ENCODE peak calls at places on chromosome 18, in five cellular contexts. M is fibroblast of lung, N is stomach, J is sigmoid colon, S is right lobe of liver. Y is an unnamed sample.

GRCh38 chr18:52484977-52485376 is 145.0 kb downstream of the DCC start:
- DNase-seq in M (no peak), N (no peak), J (no peak), S (no peak), Y (no peak)

GRCh38 chr18:44884446-44884845 is 203.8 kb downstream of the SETBP1 start:
- DNase-seq in M (peak; percentile 45), N (no peak), J (no peak), S (no peak), Y (no peak)

GRCh38 chr18:77102246-77103040 is 30.1 kb downstream of the MBP start:
- DNase-seq in M (peak; percentile 90), N (no peak), J (no peak), S (no peak), Y (peak; percentile 83)

GRCh38 chr18:48580782-48581181 is 42.0 kb downstream of the CTIF start:
- DNase-seq in M (no peak), N (no peak), J (no peak), S (no peak), Y (peak; percentile 55)

GRCh38 chr18:21740724-21741510 is at the start of gene MIB1:
- DNase-seq in M (no peak), N (peak; percentile 99), J (peak; percentile 78), S (peak; percentile 72), Y (no peak)

GRCh38 chr18:10195529-10195928 is 258.9 kb upstream of the APCDD1 start:
- DNase-seq in M (no peak), N (no peak), J (no peak), S (no peak), Y (no peak)

GRCh38 chr18:78618726-78619125 is 360.9 kb upstream of the SALL3 start:
- DNase-seq in M (no peak), N (no peak), J (no peak), S (no peak), Y (no peak)

GRCh38 chr18:37327063-37327577 is 238.5 kb downstream of the CELF4 start:
- DNase-seq in M (no peak), N (no peak), J (no peak), S (no peak), Y (no peak)

GRCh38 chr18:47120428-47120827 is 29.9 kb downstream of the HDHD2 start:
- DNase-seq in M (peak; percentile 38), N (no peak), J (no peak), S (no peak), Y (no peak)

GRCh38 chr18:70219688-70220087 is 14.2 kb upstream of the RTTN start:
- DNase-seq in M (no peak), N (no peak), J (no peak), S (no peak), Y (no peak)

GRCh38 chr18:79876497-79876896 is 75.0 kb downstream of the SLC66A2 start:
- DNase-seq in M (no peak), N (no peak), J (no peak), S (no peak), Y (no peak)

GRCh38 chr18:21701621-21702020 is 3.0 kb downstream of the ABHD3 start:
- DNase-seq in M (no peak), N (no peak), J (no peak), S (no peak), Y (no peak)

GRCh38 chr18:79547413-79548076 is 132.1 kb upstream of the CTDP1 start:
- DNase-seq in M (no peak), N (peak; percentile 20), J (no peak), S (no peak), Y (no peak)

GRCh38 chr18:32056613-32057358 is 34.9 kb upstream of the RNF138 start:
- DNase-seq in M (no peak), N (no peak), J (no peak), S (no peak), Y (no peak)

GRCh38 chr18:58844871-58845270 is 19.8 kb upstream of the ZNF532 start:
- DNase-seq in M (no peak), N (no peak), J (no peak), S (no peak), Y (no peak)

GRCh38 chr18:13235326-13235937 is 16.9 kb downstream of the LDLRAD4 start:
- DNase-seq in M (no peak), N (no peak), J (no peak), S (no peak), Y (no peak)

GRCh38 chr18:79578396-79579260 is 101.0 kb upstream of the CTDP1 start:
- DNase-seq in M (no peak), N (no peak), J (peak; percentile 50), S (peak; percentile 19), Y (no peak)

GRCh38 chr18:65768379-65768778 is 17.6 kb downstream of the CDH7 start:
- DNase-seq in M (no peak), N (no peak), J (no peak), S (no peak), Y (no peak)

GRCh38 chr18:48796491-48797205 is 154.1 kb downstream of the SMAD7 start:
- DNase-seq in M (no peak), N (no peak), J (peak; percentile 25), S (no peak), Y (no peak)

GRCh38 chr18:3547891-3548615 is 98.1 kb downstream of the TGIF1 start:
- DNase-seq in M (no peak), N (no peak), J (no peak), S (no peak), Y (no peak)

GRCh38 chr18:12722731-12723130 is 19.9 kb downstream of the PSMG2 start:
- DNase-seq in M (no peak), N (no peak), J (no peak), S (no peak), Y (no peak)

GRCh38 chr18:47990981-47991380 is 60.5 kb upstream of the SMAD2 start:
- DNase-seq in M (no peak), N (no peak), J (no peak), S (no peak), Y (no peak)

GRCh38 chr18:39805218-39805617 is 2149.8 kb upstream of the PIK3C3 start:
- DNase-seq in M (no peak), N (no peak), J (no peak), S (no peak), Y (no peak)

GRCh38 chr18:79631761-79632446 is 47.7 kb upstream of the CTDP1 start:
- DNase-seq in M (no peak), N (peak; percentile 23), J (peak; percentile 40), S (no peak), Y (no peak)

GRCh38 chr18:53152478-53152877 is 812.5 kb downstream of the DCC start:
- DNase-seq in M (no peak), N (no peak), J (no peak), S (no peak), Y (no peak)

GRCh38 chr18:54684786-54685185 is 93.7 kb downstream of the DYNAP start:
- DNase-seq in M (peak; percentile 72), N (no peak), J (no peak), S (no peak), Y (no peak)

GRCh38 chr18:69402219-69402989 is 1.7 kb downstream of the DOK6 start:
- DNase-seq in M (peak; percentile 1), N (no peak), J (peak; percentile 51), S (no peak), Y (no peak)

GRCh38 chr18:14945984-14946383 is 198.0 kb downstream of the ANKRD30B start:
- DNase-seq in M (no peak), N (no peak), J (no peak), S (no peak), Y (no peak)

GRCh38 chr18:42001801-42002200 is 46.8 kb downstream of the PIK3C3 start:
- DNase-seq in M (peak; percentile 6), N (no peak), J (no peak), S (no peak), Y (no peak)

GRCh38 chr18:3594760-3595241 is 144.8 kb downstream of the TGIF1 start:
- DNase-seq in M (peak; percentile 64), N (peak; percentile 37), J (no peak), S (no peak), Y (no peak)

GRCh38 chr18:60372598-60372997 is at the start of gene MC4R:
- DNase-seq in M (peak; percentile 80), N (no peak), J (no peak), S (no peak), Y (peak; percentile 24)

DNA sequence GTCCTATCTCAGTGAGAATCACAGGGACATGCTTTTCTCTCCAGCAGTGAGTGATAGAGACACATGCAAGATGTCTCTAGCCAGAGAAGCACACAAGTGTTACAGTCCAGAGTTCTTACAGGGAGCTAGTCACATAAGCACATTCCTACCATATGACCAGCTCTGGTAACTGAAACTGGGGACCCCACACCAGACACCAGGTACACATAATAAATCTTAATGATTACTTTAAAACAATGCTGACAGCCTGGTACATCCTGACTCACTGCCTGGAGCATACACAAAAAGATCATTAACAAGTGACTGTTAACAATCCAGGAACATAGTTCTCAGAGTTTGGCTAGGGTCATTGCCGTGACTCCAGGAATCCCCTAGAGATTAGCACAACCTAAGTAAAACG is 53.6 kb downstream of the GALNT1 start:
- DNase-seq in M (peak; percentile 76), N (no peak), J (no peak), S (no peak), Y (no peak)
- H3K9me3 ChIP-seq in M (no peaks in the 10 kb centered on the region), N (peaks cover 8% of the 10 kb centered on the region), J (no peaks in the 10 kb centered on the region), S (no peaks in the 10 kb centered on the region), Y (no peaks in the 10 kb centered on the region)

GRCh38 chr18:35971661-35972196 is 750 bp upstream of the RMP24 start:
- DNase-seq in M (no peak), N (no peak), J (no peak), S (no peak), Y (no peak)
- H3K4me3 ChIP-seq in M (peak overlapping the region; percentile 67), N (peak overlapping the region; percentile 84), J (peak overlapping the region; percentile 72), S (peak overlapping the region; percentile 89), Y (peak overlapping the region; percentile 91)

DNA sequence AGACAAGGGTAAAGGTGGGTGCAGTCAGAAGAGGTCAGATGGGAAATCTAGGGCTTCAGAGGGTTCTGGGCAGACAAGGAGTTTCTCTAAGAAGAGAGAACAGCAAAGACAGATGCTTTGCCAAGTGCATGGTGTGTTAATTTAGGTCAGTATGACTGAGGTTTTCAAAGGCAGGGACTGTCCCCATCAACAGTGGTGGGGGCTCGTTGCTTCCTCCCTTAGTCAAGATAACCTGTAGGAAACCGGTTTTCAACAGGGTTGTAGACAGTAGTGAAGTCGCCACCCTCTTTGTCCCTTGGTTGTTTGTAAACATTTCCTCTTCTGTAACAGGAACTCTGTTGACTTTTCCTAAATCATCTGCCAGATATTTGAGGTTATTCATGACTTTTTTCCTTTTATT is 11.6 kb downstream of the RAB12 start:
- DNase-seq in M (no peak), N (no peak), J (no peak), S (no peak), Y (no peak)
- H3K27ac ChIP-seq in M (no peak overlapping the region), N (no peak overlapping the region), J (no peak overlapping the region), S (no peak overlapping the region), Y (no peak overlapping the region)

GRCh38 chr18:4854664-4855063 is 342.4 kb downstream of the AKAIN1 start:
- DNase-seq in M (no peak), N (no peak), J (no peak), S (no peak), Y (no peak)
- H3K9me3 ChIP-seq in M (no peaks in the 10 kb centered on the region), N (no peaks in the 10 kb centered on the region), J (no peaks in the 10 kb centered on the region), S (no peaks in the 10 kb centered on the region), Y (no peaks in the 10 kb centered on the region)